ENCODE peak calls at places on chromosome 12, in five cellular contexts. One of them, this sample, is unnamed.

GRCh38 chr12:79776111-79776510 is 85.3 kb upstream of the PAWR start:
- DNase-seq in psoas muscle: no peak
- DNase-seq in CD4-positive, alpha-beta memory T cell: no peak
- DNase-seq in upper lobe of right lung: no peak
- DNase-seq in GM23248: peak; percentile 73
- DNase-seq in this sample: no peak

GRCh38 chr12:80607361-80608135 is 99.9 kb upstream of the MYF6 start:
- DNase-seq in GM23248: no peak
- DNase-seq in psoas muscle: no peak
- DNase-seq in CD4-positive, alpha-beta memory T cell: no peak
- DNase-seq in upper lobe of right lung: no peak
- DNase-seq in this sample: no peak

GRCh38 chr12:106773945-106774807 is at the start of gene RIC8B:
- DNase-seq in CD4-positive, alpha-beta memory T cell: peak; percentile 84
- DNase-seq in upper lobe of right lung: peak; percentile 98
- DNase-seq in GM23248: peak; percentile 99
- DNase-seq in psoas muscle: peak; percentile 94
- DNase-seq in this sample: peak; percentile 98

GRCh38 chr12:125677829-125678228 is 612.6 kb downstream of the AACS start:
- DNase-seq in CD4-positive, alpha-beta memory T cell: no peak
- DNase-seq in GM23248: no peak
- DNase-seq in upper lobe of right lung: no peak
- DNase-seq in psoas muscle: no peak
- DNase-seq in this sample: no peak

GRCh38 chr12:71214511-71215285 is 56.9 kb upstream of the TSPAN8 start:
- DNase-seq in upper lobe of right lung: no peak
- DNase-seq in CD4-positive, alpha-beta memory T cell: no peak
- DNase-seq in psoas muscle: no peak
- DNase-seq in GM23248: no peak
- DNase-seq in this sample: peak; percentile 41

GRCh38 chr12:3432868-3433267 is 58.1 kb upstream of the PRMT8 start:
- DNase-seq in psoas muscle: no peak
- DNase-seq in GM23248: no peak
- DNase-seq in upper lobe of right lung: no peak
- DNase-seq in CD4-positive, alpha-beta memory T cell: no peak
- DNase-seq in this sample: no peak

GRCh38 chr12:102483466-102483865 is 3.1 kb upstream of the IGF1 start:
- DNase-seq in upper lobe of right lung: no peak
- DNase-seq in CD4-positive, alpha-beta memory T cell: no peak
- DNase-seq in psoas muscle: no peak
- DNase-seq in GM23248: no peak
- DNase-seq in this sample: no peak

GRCh38 chr12:18696971-18697602 is 40.7 kb downstream of the PLCZ1 start:
- DNase-seq in GM23248: peak; percentile 75
- DNase-seq in CD4-positive, alpha-beta memory T cell: no peak
- DNase-seq in psoas muscle: no peak
- DNase-seq in upper lobe of right lung: no peak
- DNase-seq in this sample: no peak

GRCh38 chr12:94586589-94587259 is 63.6 kb downstream of the TMCC3 start:
- DNase-seq in upper lobe of right lung: no peak
- DNase-seq in CD4-positive, alpha-beta memory T cell: no peak
- DNase-seq in GM23248: peak; percentile 18
- DNase-seq in psoas muscle: no peak
- DNase-seq in this sample: no peak

GRCh38 chr12:32163596-32163995 is 56.9 kb downstream of the BICD1 start:
- DNase-seq in GM23248: peak; percentile 15
- DNase-seq in psoas muscle: no peak
- DNase-seq in CD4-positive, alpha-beta memory T cell: no peak
- DNase-seq in upper lobe of right lung: no peak
- DNase-seq in this sample: no peak

GRCh38 chr12:39427360-39427808 is 15.5 kb downstream of the KIF21A start:
- DNase-seq in CD4-positive, alpha-beta memory T cell: no peak
- DNase-seq in psoas muscle: no peak
- DNase-seq in GM23248: no peak
- DNase-seq in upper lobe of right lung: no peak
- DNase-seq in this sample: no peak

GRCh38 chr12:92547906-92548305 is 154.9 kb upstream of the PLEKHG7 start:
- DNase-seq in CD4-positive, alpha-beta memory T cell: no peak
- DNase-seq in upper lobe of right lung: no peak
- DNase-seq in psoas muscle: no peak
- DNase-seq in GM23248: peak; percentile 8
- DNase-seq in this sample: no peak

GRCh38 chr12:113422030-113422900 is at the start of gene SDSL:
- DNase-seq in psoas muscle: peak; percentile 60
- DNase-seq in upper lobe of right lung: peak; percentile 88
- DNase-seq in CD4-positive, alpha-beta memory T cell: no peak
- DNase-seq in GM23248: peak; percentile 89
- DNase-seq in this sample: no peak

GRCh38 chr12:109611223-109611622 is 37.6 kb downstream of the MVK start:
- DNase-seq in GM23248: no peak
- DNase-seq in CD4-positive, alpha-beta memory T cell: no peak
- DNase-seq in psoas muscle: no peak
- DNase-seq in upper lobe of right lung: no peak
- DNase-seq in this sample: no peak
- H3K4me3 ChIP-seq in GM23248: no peak overlapping the region
- H3K4me3 ChIP-seq in CD4-positive, alpha-beta memory T cell: no peak overlapping the region
- H3K4me3 ChIP-seq in psoas muscle: no peak overlapping the region
- H3K4me3 ChIP-seq in upper lobe of right lung: no peak overlapping the region
- H3K4me3 ChIP-seq in this sample: no peak overlapping the region

DNA sequence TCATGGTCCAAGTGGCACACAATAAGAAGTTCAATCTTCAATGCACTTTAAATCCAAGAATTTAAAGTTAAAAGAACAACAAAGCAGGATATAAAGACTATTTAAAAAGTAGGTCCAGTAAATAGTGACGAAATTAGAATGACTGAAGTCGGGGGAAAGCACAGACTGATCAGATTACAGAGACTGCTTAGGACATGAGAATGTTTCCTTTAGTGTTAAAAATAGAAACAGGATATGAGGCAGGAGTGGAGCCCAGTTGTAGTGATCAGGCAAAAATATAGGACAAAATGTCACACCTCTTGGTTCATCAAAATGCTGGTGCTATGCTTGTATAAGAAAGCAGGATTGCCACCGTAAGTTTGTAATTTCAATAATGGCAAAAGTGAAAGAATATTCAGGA is 52.2 kb upstream of the CD163 start:
- DNase-seq in GM23248: peak; percentile 86
- DNase-seq in CD4-positive, alpha-beta memory T cell: no peak
- DNase-seq in upper lobe of right lung: no peak
- DNase-seq in psoas muscle: no peak
- DNase-seq in this sample: no peak
- H3K27ac ChIP-seq in GM23248: peak overlapping the region; percentile 78
- H3K27ac ChIP-seq in CD4-positive, alpha-beta memory T cell: no peak overlapping the region
- H3K27ac ChIP-seq in upper lobe of right lung: peak overlapping the region; percentile 66
- H3K27ac ChIP-seq in psoas muscle: no peak overlapping the region
- H3K27ac ChIP-seq in this sample: no peak overlapping the region

GRCh38 chr12:55705802-55706402 is 1.8 kb downstream of the ITGA7 start:
- DNase-seq in CD4-positive, alpha-beta memory T cell: no peak
- DNase-seq in psoas muscle: peak; percentile 46
- DNase-seq in upper lobe of right lung: no peak
- DNase-seq in GM23248: no peak
- DNase-seq in this sample: no peak
- H3K4me1 ChIP-seq in CD4-positive, alpha-beta memory T cell: peaks cover 14% of the 10 kb centered on the region
- H3K4me1 ChIP-seq in psoas muscle: peaks cover 43% of the 10 kb centered on the region
- H3K4me1 ChIP-seq in upper lobe of right lung: peaks cover 17% of the 10 kb centered on the region
- H3K4me1 ChIP-seq in GM23248: peaks cover 4% of the 10 kb centered on the region
- H3K4me1 ChIP-seq in this sample: no peaks in the 10 kb centered on the region

GRCh38 chr12:2039034-2039433 is 13.8 kb upstream of the CACNA1C start:
- DNase-seq in GM23248: no peak
- DNase-seq in CD4-positive, alpha-beta memory T cell: no peak
- DNase-seq in psoas muscle: no peak
- DNase-seq in upper lobe of right lung: no peak
- DNase-seq in this sample: no peak

GRCh38 chr12:2035421-2036080 is 17.2 kb upstream of the CACNA1C start:
- DNase-seq in psoas muscle: no peak
- DNase-seq in upper lobe of right lung: no peak
- DNase-seq in CD4-positive, alpha-beta memory T cell: no peak
- DNase-seq in GM23248: no peak
- DNase-seq in this sample: no peak

DNA sequence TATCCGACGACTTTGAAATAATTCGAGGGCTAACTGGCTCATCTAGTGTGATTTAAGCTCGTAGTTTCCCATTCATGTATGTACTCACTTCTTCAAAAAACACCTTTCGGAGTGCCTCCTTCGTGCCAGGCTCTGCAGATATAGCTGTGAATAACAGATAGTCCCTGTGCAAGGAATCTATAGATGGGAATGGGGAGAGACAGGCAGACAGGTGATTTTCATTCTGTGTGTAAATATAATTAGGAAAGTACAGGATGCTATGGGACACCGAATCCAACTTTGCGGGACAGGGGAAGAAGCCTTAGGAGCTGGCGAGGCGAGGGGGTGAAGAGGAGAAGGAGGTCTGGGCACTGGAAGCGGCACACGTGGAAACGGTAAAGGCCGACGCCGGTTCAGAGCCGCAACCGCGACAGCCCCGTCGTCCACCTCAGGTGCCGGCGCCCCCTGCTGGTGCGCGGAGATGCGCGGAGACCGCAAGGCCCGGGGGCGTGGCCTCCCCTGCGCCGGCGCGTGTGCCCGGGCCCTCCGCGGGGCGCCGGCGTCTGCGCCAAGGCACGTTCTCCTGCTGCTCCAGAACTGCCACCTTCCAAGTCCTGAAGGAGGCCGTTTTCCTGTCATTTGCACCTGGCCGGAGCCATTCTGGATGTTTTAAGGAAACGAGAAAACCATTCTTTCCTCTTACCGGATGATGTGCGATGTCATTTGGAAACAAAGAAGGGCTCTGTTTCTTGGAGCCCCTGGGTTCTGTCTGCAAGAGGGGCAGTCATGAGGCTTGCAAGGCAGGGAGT is 18.0 kb upstream of the CACNA1C start:
- DNase-seq in GM23248: peak; percentile 94
- DNase-seq in upper lobe of right lung: peak; percentile 93
- DNase-seq in psoas muscle: peak; percentile 90
- DNase-seq in CD4-positive, alpha-beta memory T cell: peak; percentile 84
- DNase-seq in this sample: peak; percentile 74
- H3K4me3 ChIP-seq in GM23248: peak overlapping the region; percentile 75
- H3K4me3 ChIP-seq in upper lobe of right lung: peak overlapping the region; percentile 46
- H3K4me3 ChIP-seq in psoas muscle: peak overlapping the region; percentile 60
- H3K4me3 ChIP-seq in CD4-positive, alpha-beta memory T cell: peak overlapping the region; percentile 53
- H3K4me3 ChIP-seq in this sample: no peak overlapping the region

GRCh38 chr12:41606741-41607460 is 418.8 kb downstream of the PDZRN4 start:
- DNase-seq in CD4-positive, alpha-beta memory T cell: no peak
- DNase-seq in GM23248: no peak
- DNase-seq in psoas muscle: no peak
- DNase-seq in upper lobe of right lung: no peak
- DNase-seq in this sample: no peak
- H3K27ac ChIP-seq in CD4-positive, alpha-beta memory T cell: no peak overlapping the region
- H3K27ac ChIP-seq in GM23248: no peak overlapping the region
- H3K27ac ChIP-seq in psoas muscle: no peak overlapping the region
- H3K27ac ChIP-seq in upper lobe of right lung: no peak overlapping the region
- H3K27ac ChIP-seq in this sample: no peak overlapping the region

DNA sequence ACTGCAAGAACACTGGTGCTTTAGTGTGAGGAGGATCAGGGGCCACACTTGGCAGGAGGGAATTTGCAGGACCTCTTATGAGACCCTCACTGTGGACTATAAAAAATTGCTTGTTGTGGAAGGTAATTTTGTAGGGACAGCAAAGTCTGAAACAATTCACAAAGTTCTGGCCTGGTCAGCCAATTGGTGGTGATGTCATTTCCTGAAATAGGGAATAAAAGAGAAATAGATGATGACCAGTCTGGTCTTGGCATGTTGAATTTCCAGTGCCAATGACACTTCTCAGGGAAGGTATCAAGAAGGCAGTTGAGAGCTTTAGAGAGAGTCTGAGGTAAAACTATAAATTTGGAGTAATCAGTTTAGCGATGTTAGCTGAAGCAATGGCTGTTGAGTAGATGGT is 129.3 kb upstream of the LMNTD1 start:
- DNase-seq in upper lobe of right lung: no peak
- DNase-seq in CD4-positive, alpha-beta memory T cell: no peak
- DNase-seq in GM23248: peak; percentile 65
- DNase-seq in psoas muscle: no peak
- DNase-seq in this sample: no peak
- H3K4me1 ChIP-seq in upper lobe of right lung: no peaks in the 10 kb centered on the region
- H3K4me1 ChIP-seq in CD4-positive, alpha-beta memory T cell: no peaks in the 10 kb centered on the region
- H3K4me1 ChIP-seq in GM23248: peaks cover 19% of the 10 kb centered on the region
- H3K4me1 ChIP-seq in psoas muscle: no peaks in the 10 kb centered on the region
- H3K4me1 ChIP-seq in this sample: peaks cover 2% of the 10 kb centered on the region

GRCh38 chr12:121926874-121927706 is 8.7 kb downstream of the CFAP251 start:
- DNase-seq in upper lobe of right lung: no peak
- DNase-seq in CD4-positive, alpha-beta memory T cell: no peak
- DNase-seq in psoas muscle: no peak
- DNase-seq in GM23248: no peak
- DNase-seq in this sample: no peak

GRCh38 chr12:121921106-121921505 is 2.7 kb downstream of the CFAP251 start:
- DNase-seq in upper lobe of right lung: no peak
- DNase-seq in CD4-positive, alpha-beta memory T cell: no peak
- DNase-seq in psoas muscle: no peak
- DNase-seq in GM23248: no peak
- DNase-seq in this sample: no peak

GRCh38 chr12:121930862-121931261 is 12.5 kb downstream of the CFAP251 start:
- DNase-seq in psoas muscle: no peak
- DNase-seq in CD4-positive, alpha-beta memory T cell: no peak
- DNase-seq in GM23248: no peak
- DNase-seq in upper lobe of right lung: no peak
- DNase-seq in this sample: no peak

GRCh38 chr12:121927798-121928197 is 9.4 kb downstream of the CFAP251 start:
- DNase-seq in GM23248: peak; percentile 26
- DNase-seq in upper lobe of right lung: no peak
- DNase-seq in CD4-positive, alpha-beta memory T cell: no peak
- DNase-seq in psoas muscle: no peak
- DNase-seq in this sample: no peak

GRCh38 chr12:121925361-121925725 is 7.0 kb downstream of the CFAP251 start:
- DNase-seq in upper lobe of right lung: no peak
- DNase-seq in psoas muscle: no peak
- DNase-seq in CD4-positive, alpha-beta memory T cell: no peak
- DNase-seq in GM23248: peak; percentile 91
- DNase-seq in this sample: no peak
- H3K4me3 ChIP-seq in upper lobe of right lung: no peak overlapping the region
- H3K4me3 ChIP-seq in psoas muscle: peak overlapping the region; percentile 26
- H3K4me3 ChIP-seq in CD4-positive, alpha-beta memory T cell: no peak overlapping the region
- H3K4me3 ChIP-seq in GM23248: peak overlapping the region; percentile 69
- H3K4me3 ChIP-seq in this sample: no peak overlapping the region

DNA sequence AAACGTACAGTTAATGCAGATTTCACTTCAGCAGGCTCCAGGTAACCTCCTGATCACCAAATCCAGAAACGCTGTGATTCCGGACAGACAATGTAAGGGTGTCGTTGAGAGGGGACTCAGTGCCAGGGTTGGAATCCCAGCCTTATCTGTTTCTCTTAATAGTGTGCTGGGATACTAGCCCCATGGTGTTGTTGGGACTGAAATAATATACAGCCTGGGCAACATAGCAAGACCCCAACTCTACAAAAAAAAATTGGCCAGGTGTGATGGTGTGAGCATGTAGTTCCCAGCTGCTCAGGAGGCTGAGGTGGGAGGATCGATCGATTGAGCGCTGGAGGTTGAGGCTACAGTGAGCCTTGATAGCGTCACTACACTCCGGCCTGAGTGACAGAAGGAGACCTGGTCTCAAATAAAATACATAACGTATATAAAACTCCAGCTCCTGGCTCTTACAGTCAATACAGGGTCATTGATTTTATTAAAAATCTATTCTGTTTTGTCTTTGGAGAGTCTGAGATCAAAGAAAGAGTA is 1.3 kb downstream of the PEBP1 start:
- DNase-seq in CD4-positive, alpha-beta memory T cell: no peak
- DNase-seq in upper lobe of right lung: no peak
- DNase-seq in psoas muscle: no peak
- DNase-seq in GM23248: no peak
- DNase-seq in this sample: no peak
- H3K27ac ChIP-seq in CD4-positive, alpha-beta memory T cell: peak overlapping the region; percentile 67
- H3K27ac ChIP-seq in upper lobe of right lung: peak overlapping the region; percentile 92
- H3K27ac ChIP-seq in psoas muscle: peak overlapping the region; percentile 90
- H3K27ac ChIP-seq in GM23248: peak overlapping the region; percentile 59
- H3K27ac ChIP-seq in this sample: no peak overlapping the region